ENCODE peak calls at places on chromosomes 7 and 10, in eight cellular contexts. One of them, this sample, is unnamed.

GRCh38 chr10:92886334-92886961 is 38.1 kb downstream of the EXOC6 start:
- DNase-seq in T-cell: no peak
- DNase-seq in GM10248: no peak
- DNase-seq in kidney glomerular epithelial cell: peak; percentile 66
- DNase-seq in GM04504: no peak
- DNase-seq in foreskin fibroblast: no peak
- DNase-seq in putamen: no peak
- DNase-seq in GM12891: no peak
- DNase-seq in this sample: no peak

GRCh38 chr7:55438765-55439525 is 73.8 kb downstream of the LANCL2 start:
- DNase-seq in GM10248: no peak
- DNase-seq in putamen: no peak
- DNase-seq in foreskin fibroblast: no peak
- DNase-seq in T-cell: no peak
- DNase-seq in GM04504: no peak
- DNase-seq in kidney glomerular epithelial cell: no peak
- DNase-seq in GM12891: no peak
- DNase-seq in this sample: no peak

GRCh38 chr10:4281207-4281825 is 496.3 kb upstream of the KLF6 start:
- DNase-seq in GM12891: no peak
- DNase-seq in T-cell: no peak
- DNase-seq in putamen: no peak
- DNase-seq in kidney glomerular epithelial cell: no peak
- DNase-seq in foreskin fibroblast: peak; percentile 52
- DNase-seq in GM10248: no peak
- DNase-seq in GM04504: no peak
- DNase-seq in this sample: no peak

GRCh38 chr7:101736077-101736476 is 81.3 kb upstream of the CUX1 start:
- DNase-seq in putamen: no peak
- DNase-seq in T-cell: no peak
- DNase-seq in foreskin fibroblast: no peak
- DNase-seq in kidney glomerular epithelial cell: no peak
- DNase-seq in GM12891: no peak
- DNase-seq in GM10248: no peak
- DNase-seq in GM04504: no peak
- DNase-seq in this sample: no peak

GRCh38 chr7:102318482-102318971 is 31.9 kb downstream of the SH2B2 start:
- DNase-seq in GM10248: no peak
- DNase-seq in GM04504: no peak
- DNase-seq in foreskin fibroblast: peak; percentile 36
- DNase-seq in T-cell: no peak
- DNase-seq in putamen: no peak
- DNase-seq in kidney glomerular epithelial cell: no peak
- DNase-seq in GM12891: peak; percentile 25
- DNase-seq in this sample: no peak

GRCh38 chr7:95527033-95527775 is 41.5 kb downstream of the ASB4 start:
- DNase-seq in GM12891: peak; percentile 17
- DNase-seq in GM04504: peak; percentile 13
- DNase-seq in putamen: peak; percentile 80
- DNase-seq in foreskin fibroblast: peak; percentile 73
- DNase-seq in GM10248: peak; percentile 64
- DNase-seq in kidney glomerular epithelial cell: peak; percentile 55
- DNase-seq in T-cell: no peak
- DNase-seq in this sample: peak; percentile 24

GRCh38 chr10:27724287-27724686 is 21.3 kb downstream of the MKX start:
- DNase-seq in GM10248: no peak
- DNase-seq in GM12891: no peak
- DNase-seq in GM04504: no peak
- DNase-seq in kidney glomerular epithelial cell: no peak
- DNase-seq in foreskin fibroblast: peak; percentile 30
- DNase-seq in T-cell: no peak
- DNase-seq in putamen: no peak
- DNase-seq in this sample: no peak

GRCh38 chr10:3173173-3173878 is 744 bp upstream of the PITRM1 start:
- DNase-seq in T-cell: no peak
- DNase-seq in GM04504: no peak
- DNase-seq in foreskin fibroblast: no peak
- DNase-seq in GM12891: peak; percentile 69
- DNase-seq in kidney glomerular epithelial cell: no peak
- DNase-seq in GM10248: no peak
- DNase-seq in putamen: no peak
- DNase-seq in this sample: no peak

GRCh38 chr10:7874864-7875263 is 56.6 kb downstream of the TAF3 start:
- DNase-seq in GM12891: no peak
- DNase-seq in T-cell: no peak
- DNase-seq in putamen: no peak
- DNase-seq in GM10248: no peak
- DNase-seq in kidney glomerular epithelial cell: no peak
- DNase-seq in foreskin fibroblast: no peak
- DNase-seq in GM04504: no peak
- DNase-seq in this sample: no peak

GRCh38 chr7:2232766-2233520 is at the start of gene MAD1L1:
- DNase-seq in foreskin fibroblast: peak; percentile 97
- DNase-seq in GM10248: peak; percentile 93
- DNase-seq in GM12891: peak; percentile 95
- DNase-seq in kidney glomerular epithelial cell: peak; percentile 34
- DNase-seq in T-cell: peak; percentile 85
- DNase-seq in GM04504: peak; percentile 82
- DNase-seq in putamen: peak; percentile 85
- DNase-seq in this sample: peak; percentile 64

GRCh38 chr10:53508197-53508596 is 735.6 kb upstream of the MBL2 start:
- DNase-seq in GM04504: no peak
- DNase-seq in putamen: no peak
- DNase-seq in GM12891: no peak
- DNase-seq in GM10248: no peak
- DNase-seq in T-cell: no peak
- DNase-seq in foreskin fibroblast: no peak
- DNase-seq in kidney glomerular epithelial cell: no peak
- DNase-seq in this sample: no peak

GRCh38 chr10:78916227-78916626 is 152.5 kb upstream of the ZMIZ1 start:
- DNase-seq in GM04504: no peak
- DNase-seq in foreskin fibroblast: no peak
- DNase-seq in GM12891: no peak
- DNase-seq in GM10248: no peak
- DNase-seq in T-cell: no peak
- DNase-seq in putamen: peak; percentile 54
- DNase-seq in kidney glomerular epithelial cell: no peak
- DNase-seq in this sample: no peak

GRCh38 chr10:34827087-34827766 is 12.1 kb upstream of the PARD3 start:
- DNase-seq in GM10248: no peak
- DNase-seq in GM04504: no peak
- DNase-seq in putamen: no peak
- DNase-seq in foreskin fibroblast: no peak
- DNase-seq in GM12891: no peak
- DNase-seq in T-cell: no peak
- DNase-seq in kidney glomerular epithelial cell: no peak
- DNase-seq in this sample: no peak

GRCh38 chr10:133278577-133279265 is 2.1 kb upstream of the ADAM8 start:
- DNase-seq in GM12891: peak; percentile 86
- DNase-seq in GM10248: peak; percentile 78
- DNase-seq in GM04504: no peak
- DNase-seq in foreskin fibroblast: peak; percentile 52
- DNase-seq in kidney glomerular epithelial cell: peak; percentile 7
- DNase-seq in T-cell: peak; percentile 67
- DNase-seq in putamen: no peak
- DNase-seq in this sample: no peak

GRCh38 chr10:48444861-48445841 is 138.7 kb downstream of the MAPK8 start:
- DNase-seq in kidney glomerular epithelial cell: peak; percentile 36
- DNase-seq in foreskin fibroblast: no peak
- DNase-seq in T-cell: no peak
- DNase-seq in putamen: no peak
- DNase-seq in GM04504: no peak
- DNase-seq in GM10248: peak; percentile 14
- DNase-seq in GM12891: no peak
- DNase-seq in this sample: no peak

GRCh38 chr10:58177362-58177947 is 90.2 kb downstream of the IPMK start:
- DNase-seq in kidney glomerular epithelial cell: peak; percentile 50
- DNase-seq in GM12891: no peak
- DNase-seq in foreskin fibroblast: peak; percentile 28
- DNase-seq in putamen: peak; percentile 7
- DNase-seq in GM10248: peak; percentile 24
- DNase-seq in GM04504: no peak
- DNase-seq in T-cell: no peak
- DNase-seq in this sample: no peak

GRCh38 chr7:48366096-48366495 is 194.8 kb downstream of the ABCA13 start:
- DNase-seq in GM04504: no peak
- DNase-seq in GM12891: no peak
- DNase-seq in foreskin fibroblast: no peak
- DNase-seq in T-cell: no peak
- DNase-seq in kidney glomerular epithelial cell: no peak
- DNase-seq in GM10248: no peak
- DNase-seq in putamen: no peak
- DNase-seq in this sample: no peak

GRCh38 chr10:100728928-100729876 is 16.2 kb upstream of the PAX2 start:
- DNase-seq in GM12891: no peak
- DNase-seq in GM04504: no peak
- DNase-seq in T-cell: no peak
- DNase-seq in GM10248: no peak
- DNase-seq in putamen: no peak
- DNase-seq in kidney glomerular epithelial cell: peak; percentile 81
- DNase-seq in foreskin fibroblast: peak; percentile 38
- DNase-seq in this sample: no peak

GRCh38 chr10:33982995-33983394 is 648.5 kb upstream of the NRP1 start:
- DNase-seq in kidney glomerular epithelial cell: no peak
- DNase-seq in GM12891: no peak
- DNase-seq in foreskin fibroblast: no peak
- DNase-seq in GM04504: no peak
- DNase-seq in putamen: no peak
- DNase-seq in GM10248: no peak
- DNase-seq in T-cell: no peak
- DNase-seq in this sample: no peak

GRCh38 chr7:106568680-106569499 is 92.1 kb downstream of the CCDC71L start:
- DNase-seq in GM12891: no peak
- DNase-seq in GM10248: no peak
- DNase-seq in foreskin fibroblast: peak; percentile 94
- DNase-seq in T-cell: no peak
- DNase-seq in GM04504: peak; percentile 81
- DNase-seq in putamen: no peak
- DNase-seq in kidney glomerular epithelial cell: peak; percentile 8
- DNase-seq in this sample: no peak

GRCh38 chr7:7478569-7478968 is 57.1 kb downstream of the COL28A1 start:
- DNase-seq in foreskin fibroblast: no peak
- DNase-seq in putamen: no peak
- DNase-seq in kidney glomerular epithelial cell: no peak
- DNase-seq in GM12891: no peak
- DNase-seq in GM10248: no peak
- DNase-seq in GM04504: no peak
- DNase-seq in T-cell: no peak
- DNase-seq in this sample: no peak

GRCh38 chr10:100509241-100509640 is 10.4 kb downstream of the SEC31B start:
- DNase-seq in GM10248: no peak
- DNase-seq in GM12891: no peak
- DNase-seq in T-cell: peak; percentile 22
- DNase-seq in kidney glomerular epithelial cell: no peak
- DNase-seq in GM04504: no peak
- DNase-seq in putamen: no peak
- DNase-seq in foreskin fibroblast: no peak
- DNase-seq in this sample: no peak

GRCh38 chr7:1679966-1680730 is 10.1 kb downstream of the ELFN1 start:
- DNase-seq in GM12891: no peak
- DNase-seq in foreskin fibroblast: no peak
- DNase-seq in putamen: no peak
- DNase-seq in kidney glomerular epithelial cell: no peak
- DNase-seq in GM10248: peak; percentile 7
- DNase-seq in GM04504: no peak
- DNase-seq in T-cell: no peak
- DNase-seq in this sample: no peak

GRCh38 chr7:99624487-99624886 is 7.7 kb downstream of the ZSCAN25 start:
- DNase-seq in putamen: no peak
- DNase-seq in foreskin fibroblast: no peak
- DNase-seq in GM10248: no peak
- DNase-seq in T-cell: peak; percentile 80
- DNase-seq in GM12891: no peak
- DNase-seq in GM04504: no peak
- DNase-seq in kidney glomerular epithelial cell: no peak
- DNase-seq in this sample: no peak

GRCh38 chr7:137895301-137896201 is 48.8 kb upstream of the DGKI start:
- DNase-seq in T-cell: no peak
- DNase-seq in GM10248: peak; percentile 51
- DNase-seq in foreskin fibroblast: no peak
- DNase-seq in kidney glomerular epithelial cell: no peak
- DNase-seq in putamen: no peak
- DNase-seq in GM12891: no peak
- DNase-seq in GM04504: no peak
- DNase-seq in this sample: no peak

GRCh38 chr7:82430518-82431465 is 12.8 kb downstream of the CACNA2D1 start:
- DNase-seq in T-cell: no peak
- DNase-seq in putamen: no peak
- DNase-seq in GM12891: no peak
- DNase-seq in kidney glomerular epithelial cell: no peak
- DNase-seq in GM04504: peak; percentile 75
- DNase-seq in GM10248: no peak
- DNase-seq in foreskin fibroblast: peak; percentile 88
- DNase-seq in this sample: no peak

GRCh38 chr7:4234886-4235285 is 447.2 kb upstream of the FOXK1 start:
- DNase-seq in foreskin fibroblast: no peak
- DNase-seq in GM12891: no peak
- DNase-seq in kidney glomerular epithelial cell: no peak
- DNase-seq in putamen: no peak
- DNase-seq in GM04504: no peak
- DNase-seq in GM10248: no peak
- DNase-seq in T-cell: no peak
- DNase-seq in this sample: no peak

GRCh38 chr10:123135415-123136141 is at the start of gene HMX3:
- DNase-seq in GM10248: peak; percentile 80
- DNase-seq in GM04504: no peak
- DNase-seq in GM12891: peak; percentile 63
- DNase-seq in putamen: no peak
- DNase-seq in kidney glomerular epithelial cell: no peak
- DNase-seq in T-cell: no peak
- DNase-seq in foreskin fibroblast: peak; percentile 61
- DNase-seq in this sample: no peak

GRCh38 chr7:101900103-101900502 is 82.7 kb downstream of the CUX1 start:
- DNase-seq in GM04504: no peak
- DNase-seq in foreskin fibroblast: peak; percentile 71
- DNase-seq in GM10248: no peak
- DNase-seq in GM12891: no peak
- DNase-seq in T-cell: no peak
- DNase-seq in putamen: peak; percentile 9
- DNase-seq in kidney glomerular epithelial cell: no peak
- DNase-seq in this sample: no peak